ENCODE peak calls at places on chromosome 13, in four cellular contexts. D is fibroblast of the aortic adventitia, C is progenitor cell of endocrine pancreas, F is body of pancreas. A is an unnamed sample.

GRCh38 chr13:48531416-48532145 is 1.3 kb downstream of the RCBTB2 start:
- DNase-seq in D (no peak), C (no peak), F (peak), A (no peak)

GRCh38 chr13:52925221-52925620 is 76.8 kb upstream of the PCDH8 start:
- DNase-seq in D (no peak), C (no peak), F (no peak), A (no peak)

GRCh38 chr13:80363890-80364503 is 23.1 kb upstream of the SPRY2 start:
- DNase-seq in D (peak), C (no peak), F (no peak), A (no peak)

GRCh38 chr13:43005460-43006236 is 13.6 kb upstream of the EPSTI1 start:
- DNase-seq in D (peak), C (no peak), F (no peak), A (no peak)

GRCh38 chr13:48504606-48505369 is 28.1 kb downstream of the RCBTB2 start:
- DNase-seq in D (no peak), C (no peak), F (no peak), A (peak)

GRCh38 chr13:113355621-113356020 is 8.3 kb downstream of the GRTP1 start:
- DNase-seq in D (no peak), C (no peak), F (no peak), A (no peak)

GRCh38 chr13:105333416-105333815 is 1202.0 kb downstream of the EFNB2 start:
- DNase-seq in D (no peak), C (no peak), F (no peak), A (no peak)

GRCh38 chr13:107842562-107843180 is 372.7 kb downstream of the LIG4 start:
- DNase-seq in D (peak), C (no peak), F (no peak), A (no peak)

GRCh38 chr13:59823495-59823894 is 340.2 kb downstream of the DIAPH3 start:
- DNase-seq in D (peak), C (no peak), F (no peak), A (no peak)

GRCh38 chr13:38687246-38688229 is 661 bp downstream of the FREM2 start:
- DNase-seq in D (no peak), C (peak), F (peak), A (no peak)

GRCh38 chr13:19845758-19846157 is 17.7 kb downstream of the ZMYM5 start:
- DNase-seq in D (peak), C (no peak), F (no peak), A (no peak)

GRCh38 chr13:88395804-88396203 is 724.6 kb downstream of the SLITRK5 start:
- DNase-seq in D (no peak), C (no peak), F (no peak), A (no peak)

GRCh38 chr13:101945435-101945834 is 456.4 kb downstream of the FGF14 start:
- DNase-seq in D (no peak), C (no peak), F (no peak), A (no peak)

GRCh38 chr13:111031531-111031961 is 83.6 kb upstream of the ARHGEF7 start:
- DNase-seq in D (peak), C (no peak), F (no peak), A (no peak)

GRCh38 chr13:30293995-30294394 is 13.4 kb downstream of the KATNAL1 start:
- DNase-seq in D (peak), C (no peak), F (no peak), A (no peak)

GRCh38 chr13:97028441-97029299 is 34.4 kb upstream of the OXGR1 start:
- DNase-seq in D (peak), C (peak), F (peak), A (no peak)

GRCh38 chr13:102504002-102504401 is 92.8 kb upstream of the TPP2 start:
- DNase-seq in D (no peak), C (no peak), F (no peak), A (no peak)

GRCh38 chr13:66689037-66689619 is 541.0 kb downstream of the PCDH9 start:
- DNase-seq in D (peak), C (no peak), F (no peak), A (no peak)

GRCh38 chr13:73683746-73684145 is 450.5 kb downstream of the KLF12 start:
- DNase-seq in D (no peak), C (no peak), F (no peak), A (no peak)

GRCh38 chr13:98792784-98793183 is 40.3 kb upstream of the SLC15A1 start:
- DNase-seq in D (no peak), C (no peak), F (no peak), A (no peak)

GRCh38 chr13:44540761-44541434 is 35.2 kb downstream of the TSC22D1 start:
- DNase-seq in D (no peak), C (no peak), F (peak), A (no peak)

GRCh38 chr13:20492641-20493040 is 33.0 kb downstream of the CRYL1 start:
- DNase-seq in D (peak), C (no peak), F (no peak), A (no peak)

GRCh38 chr13:33100876-33101275 is 84.7 kb downstream of the KL start:
- DNase-seq in D (no peak), C (no peak), F (no peak), A (no peak)

GRCh38 chr13:41231786-41232185 is 31.6 kb downstream of the MTRF1 start:
- DNase-seq in D (peak), C (no peak), F (peak), A (no peak)

GRCh38 chr13:60620611-60621395 is 223.8 kb downstream of the TDRD3 start:
- DNase-seq in D (no peak), C (no peak), F (no peak), A (no peak)

GRCh38 chr13:110575322-110576069 is 14.0 kb upstream of the RAB20 start:
- DNase-seq in D (peak), C (no peak), F (peak), A (no peak)

GRCh38 chr13:100694722-100695644 is 20.4 kb upstream of the TMTC4 start:
- DNase-seq in D (peak), C (peak), F (peak), A (no peak)

GRCh38 chr13:102707465-102707864 is 12.6 kb upstream of the METTL21C start:
- DNase-seq in D (peak), C (no peak), F (no peak), A (no peak)

GRCh38 chr13:75469087-75469486 is 12.9 kb downstream of the TBC1D4 start:
- DNase-seq in D (no peak), C (no peak), F (no peak), A (no peak)

GRCh38 chr13:107121793-107122192 is 553.9 kb upstream of the ARGLU1 start:
- DNase-seq in D (no peak), C (no peak), F (no peak), A (no peak)

GRCh38 chr13:92463134-92463533 is 763.5 kb upstream of the GPC6 start:
- DNase-seq in D (no peak), C (no peak), F (peak), A (no peak)

DNA sequence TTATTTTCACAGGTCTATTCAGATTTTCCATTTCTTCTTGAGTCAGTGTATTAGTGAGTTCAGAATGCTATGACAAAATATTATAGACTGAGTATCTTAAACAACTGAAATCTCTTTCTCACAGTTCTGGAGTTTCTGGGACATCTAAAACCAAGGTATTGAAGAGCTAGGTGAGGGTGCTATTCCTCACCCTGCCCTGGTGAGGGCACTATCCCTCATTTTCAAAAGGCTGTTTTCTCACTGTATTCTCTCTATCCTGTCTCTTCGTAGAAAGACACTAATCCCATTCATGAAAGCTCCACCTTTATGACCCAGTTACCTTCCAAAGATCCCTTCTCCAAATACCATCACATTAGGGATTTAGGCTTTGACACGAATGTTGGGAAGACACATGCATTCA is 1617.1 kb downstream of the PCDH9 start:
- DNase-seq in D (no peak), C (no peak), F (no peak), A (no peak)
- TF ChIP-seq CTCF in D (peak), C (peak), F (no peak), A (no peak)

DNA sequence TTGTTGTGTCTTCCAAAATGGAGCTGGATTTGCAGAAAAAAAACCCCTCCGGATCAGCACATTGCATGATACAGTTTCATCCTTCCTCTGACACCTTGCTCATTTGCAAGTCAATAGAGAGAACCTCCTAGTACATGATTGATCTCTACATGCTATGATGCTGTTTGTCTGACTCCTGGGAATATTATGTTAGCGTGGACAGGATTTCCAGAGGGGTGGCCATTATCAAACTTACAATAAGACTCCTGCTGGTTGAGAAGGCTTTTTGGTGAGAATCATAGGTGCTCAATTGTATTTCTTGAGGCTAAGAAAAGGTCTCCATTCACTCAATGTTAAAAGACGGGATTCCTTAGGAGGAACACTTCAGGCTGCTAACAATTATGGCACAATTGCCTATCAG is 75.9 kb upstream of the SCEL start:
- DNase-seq in D (no peak), C (no peak), F (no peak), A (no peak)
- TF ChIP-seq CTCF in D (no peak), C (no peak), F (no peak), A (no peak)

GRCh38 chr13:21672811-21673591 is 2.1 kb downstream of the FGF9 start:
- DNase-seq in D (no peak), C (no peak), F (peak), A (no peak)

GRCh38 chr13:21675095-21676007 is 4.5 kb downstream of the FGF9 start:
- DNase-seq in D (no peak), C (peak), F (peak), A (peak)

GRCh38 chr13:21671793-21672680 is 1.2 kb downstream of the FGF9 start:
- DNase-seq in D (no peak), C (no peak), F (no peak), A (no peak)

GRCh38 chr13:21674271-21675009 is 3.6 kb downstream of the FGF9 start:
- DNase-seq in D (no peak), C (peak), F (peak), A (no peak)

GRCh38 chr13:21673592-21674270 is 2.9 kb downstream of the FGF9 start:
- DNase-seq in D (peak), C (peak), F (peak), A (peak)
- TF ChIP-seq CTCF in D (peak), C (peak), F (peak), A (no peak)

GRCh38 chr13:36453518-36453917 is 21.2 kb downstream of the CCNA1 start:
- DNase-seq in D (peak), C (no peak), F (no peak), A (no peak)
- TF ChIP-seq CTCF in D (peak), C (peak), F (peak), A (no peak)

GRCh38 chr13:27341616-27342015 is 71.0 kb downstream of the RASL11A start:
- DNase-seq in D (no peak), C (no peak), F (peak), A (no peak)

GRCh38 chr13:27338816-27339215 is 68.2 kb downstream of the RASL11A start:
- DNase-seq in D (no peak), C (no peak), F (no peak), A (no peak)

GRCh38 chr13:27338207-27338606 is 67.6 kb downstream of the RASL11A start:
- DNase-seq in D (no peak), C (no peak), F (no peak), A (no peak)

GRCh38 chr13:27336005-27336673 is 65.5 kb downstream of the RASL11A start:
- DNase-seq in D (peak), C (no peak), F (no peak), A (no peak)

DNA sequence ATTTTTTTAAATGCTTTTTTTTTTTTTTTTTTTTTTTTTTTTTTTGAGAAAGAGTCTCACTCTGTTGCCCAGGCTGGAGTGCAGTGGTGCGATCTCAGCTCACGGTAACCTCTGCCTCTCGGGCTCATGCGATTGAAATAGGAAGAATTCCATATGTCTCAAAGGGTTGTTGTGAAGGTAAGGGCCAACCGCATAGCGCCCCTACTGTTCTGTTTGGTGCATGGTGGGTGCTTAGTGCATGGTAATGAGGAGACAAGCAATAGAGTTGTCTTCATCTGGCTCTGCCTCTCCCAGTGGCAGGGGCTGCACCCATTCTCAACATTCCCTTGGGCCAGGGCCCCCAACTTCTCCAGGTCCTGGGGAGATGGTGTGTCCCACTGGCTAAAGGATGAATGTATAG is 68.7 kb downstream of the RASL11A start:
- DNase-seq in D (peak), C (no peak), F (peak), A (no peak)
- TF ChIP-seq CTCF in D (peak), C (peak), F (peak), A (peak)

GRCh38 chr13:36420437-36420891 is 11.8 kb upstream of the CCNA1 start:
- DNase-seq in D (peak), C (peak), F (peak), A (peak)
- TF ChIP-seq CTCF in D (peak), C (peak), F (peak), A (peak)

DNA sequence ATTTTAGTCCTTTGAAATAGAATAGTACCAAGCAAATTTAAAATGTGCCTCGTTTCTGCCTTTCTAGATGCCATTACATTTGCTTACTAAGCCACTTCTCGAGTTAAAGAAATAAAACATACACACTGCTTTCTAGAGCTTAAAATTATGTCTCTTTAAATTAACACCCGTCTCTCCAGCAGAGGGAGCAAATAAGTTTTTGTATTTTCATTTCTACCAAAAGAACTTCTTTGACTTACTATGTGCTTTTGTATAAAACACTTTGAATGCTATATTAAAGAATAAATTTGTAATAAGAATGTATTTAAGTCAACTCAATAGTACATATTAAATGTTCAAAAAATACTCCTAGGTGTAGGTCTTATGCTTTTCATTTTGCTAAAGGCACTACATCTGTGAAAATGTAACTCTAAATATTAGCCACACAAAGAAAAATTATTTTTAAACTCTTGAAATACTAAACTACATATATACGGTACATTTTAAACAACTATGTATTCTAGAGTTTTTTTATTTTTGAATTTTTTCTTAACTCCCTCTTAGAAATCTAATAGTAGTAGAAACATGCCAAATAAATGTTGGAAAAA is 269.3 kb upstream of the MIR17HG start:
- DNase-seq in D (no peak), C (no peak), F (no peak), A (no peak)
- TF ChIP-seq CTCF in D (no peak), C (peak), F (peak), A (no peak)

DNA sequence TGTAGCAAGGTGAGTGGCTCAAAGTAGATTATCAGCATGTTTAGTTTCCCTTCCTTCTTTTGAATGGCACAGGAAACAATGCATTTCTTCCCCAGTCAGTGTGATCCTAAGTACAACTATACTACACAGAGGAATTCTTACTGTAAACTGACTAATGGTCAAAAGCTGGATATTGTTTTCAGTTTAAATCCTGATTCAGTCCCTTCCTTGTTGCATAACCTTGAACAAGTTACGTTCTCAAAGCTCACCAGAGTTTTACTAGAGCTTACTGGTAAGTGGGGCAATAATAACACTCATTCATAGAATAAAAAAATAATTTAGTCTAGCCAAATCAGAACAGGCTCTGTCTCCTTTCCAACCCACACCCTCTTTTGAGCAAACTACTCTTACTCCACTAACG is 180.1 kb downstream of the POSTN start:
- DNase-seq in D (peak), C (no peak), F (no peak), A (no peak)
- TF ChIP-seq CTCF in D (no peak), C (no peak), F (no peak), A (no peak)

DNA sequence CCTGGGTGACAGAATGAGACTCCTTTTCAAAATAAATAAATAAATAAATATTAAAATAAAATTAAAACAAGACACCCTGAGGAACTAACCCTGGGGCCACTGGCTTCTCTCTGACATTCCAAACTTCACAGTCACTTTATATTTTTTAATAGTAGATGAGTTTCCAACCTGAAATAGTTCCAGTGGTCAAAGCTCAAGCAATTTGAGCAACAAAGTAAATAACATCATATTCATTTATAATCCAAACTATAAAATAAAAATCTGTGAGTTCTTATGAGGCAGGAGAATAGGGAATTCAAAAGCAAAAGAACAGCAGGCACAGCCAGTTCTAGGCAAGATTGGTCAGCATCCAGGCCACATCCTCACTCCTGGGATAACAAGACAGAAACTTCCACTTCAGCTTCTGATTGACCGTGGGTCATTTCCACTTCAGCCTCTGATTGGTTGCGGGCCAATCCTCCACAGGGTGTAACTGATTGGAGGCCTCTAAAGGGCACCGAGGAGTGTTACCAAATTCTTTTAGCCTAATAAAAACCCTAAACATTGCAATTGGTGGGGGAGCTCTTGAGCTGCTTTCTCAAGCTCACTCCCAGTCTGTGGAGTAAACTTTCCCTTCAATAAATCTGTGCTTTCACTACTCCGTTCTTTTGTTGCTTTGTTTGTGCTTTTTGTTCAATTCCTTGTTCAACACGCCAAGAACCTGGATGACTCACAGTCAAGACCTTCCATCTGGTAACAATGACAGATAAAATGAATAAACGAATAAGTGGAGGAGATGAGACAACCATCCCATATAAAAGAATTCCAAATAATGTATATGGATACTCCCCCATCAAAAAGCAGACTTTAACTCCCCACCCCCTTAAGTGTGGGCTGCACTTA is 42.5 kb upstream of the AMER2 start:
- DNase-seq in D (peak), C (no peak), F (no peak), A (no peak)
- TF ChIP-seq CTCF in D (no peak), C (no peak), F (no peak), A (no peak)